ENCODE peak calls at places on chromosomes 16 and 17, in five cellular contexts. One of them, this sample, is unnamed.

GRCh38 chr17:37640016-37640415 is 3.2 kb downstream of the DDX52 start:
- DNase-seq in A549: no peak
- DNase-seq in HepG2: no peak
- DNase-seq in WTC11: no peak
- DNase-seq in GM12878: no peak
- DNase-seq in this sample: no peak

GRCh38 chr17:45896803-45897693 is 2.7 kb downstream of the MAPT start:
- DNase-seq in A549: peak; percentile 49
- DNase-seq in HepG2: no peak
- DNase-seq in WTC11: peak; percentile 54
- DNase-seq in GM12878: no peak
- DNase-seq in this sample: no peak

GRCh38 chr16:78504391-78504945 is 405.0 kb downstream of the WWOX start:
- DNase-seq in A549: no peak
- DNase-seq in HepG2: no peak
- DNase-seq in WTC11: no peak
- DNase-seq in GM12878: no peak
- DNase-seq in this sample: no peak

GRCh38 chr17:16371742-16372141 is 9.1 kb upstream of the UBB start:
- DNase-seq in A549: peak; percentile 82
- DNase-seq in HepG2: no peak
- DNase-seq in WTC11: no peak
- DNase-seq in GM12878: no peak
- DNase-seq in this sample: no peak

GRCh38 chr17:17403899-17404576 is 72.8 kb upstream of the MED9 start:
- DNase-seq in A549: no peak
- DNase-seq in HepG2: no peak
- DNase-seq in WTC11: no peak
- DNase-seq in GM12878: no peak
- DNase-seq in this sample: no peak

GRCh38 chr16:82344157-82344556 is 174.1 kb upstream of the MPHOSPH6 start:
- DNase-seq in A549: no peak
- DNase-seq in HepG2: peak; percentile 26
- DNase-seq in WTC11: peak; percentile 27
- DNase-seq in GM12878: no peak
- DNase-seq in this sample: no peak

GRCh38 chr17:4170639-4171280 is 27.8 kb downstream of the CYB5D2 start:
- DNase-seq in A549: no peak
- DNase-seq in HepG2: no peak
- DNase-seq in WTC11: no peak
- DNase-seq in GM12878: no peak
- DNase-seq in this sample: no peak

GRCh38 chr17:79296290-79296689 is 221.7 kb downstream of the ENGASE start:
- DNase-seq in A549: no peak
- DNase-seq in HepG2: no peak
- DNase-seq in WTC11: no peak
- DNase-seq in GM12878: no peak
- DNase-seq in this sample: no peak

GRCh38 chr17:48051706-48052486 is 3.7 kb downstream of the NFE2L1 start:
- DNase-seq in A549: peak; percentile 52
- DNase-seq in HepG2: peak; percentile 85
- DNase-seq in WTC11: no peak
- DNase-seq in GM12878: no peak
- DNase-seq in this sample: peak; percentile 24

GRCh38 chr17:54948380-54948779 is 20.1 kb downstream of the COX11 start:
- DNase-seq in A549: peak; percentile 36
- DNase-seq in HepG2: peak; percentile 44
- DNase-seq in WTC11: no peak
- DNase-seq in GM12878: no peak
- DNase-seq in this sample: peak; percentile 14

GRCh38 chr17:74603032-74603635 is 11.1 kb upstream of the CD300LD start:
- DNase-seq in A549: no peak
- DNase-seq in HepG2: no peak
- DNase-seq in WTC11: no peak
- DNase-seq in GM12878: no peak
- DNase-seq in this sample: no peak

GRCh38 chr16:72025404-72026114 is 17.0 kb downstream of the DHODH start:
- DNase-seq in A549: no peak
- DNase-seq in HepG2: peak; percentile 36
- DNase-seq in WTC11: no peak
- DNase-seq in GM12878: no peak
- DNase-seq in this sample: no peak

GRCh38 chr17:78785663-78786057 is 3.6 kb upstream of the CYTH1 start:
- DNase-seq in A549: no peak
- DNase-seq in HepG2: peak; percentile 41
- DNase-seq in WTC11: no peak
- DNase-seq in GM12878: no peak
- DNase-seq in this sample: no peak

GRCh38 chr17:13031718-13032350 is 14.0 kb upstream of the ELAC2 start:
- DNase-seq in A549: peak; percentile 71
- DNase-seq in HepG2: peak; percentile 10
- DNase-seq in WTC11: peak; percentile 56
- DNase-seq in GM12878: no peak
- DNase-seq in this sample: peak; percentile 60

DNA sequence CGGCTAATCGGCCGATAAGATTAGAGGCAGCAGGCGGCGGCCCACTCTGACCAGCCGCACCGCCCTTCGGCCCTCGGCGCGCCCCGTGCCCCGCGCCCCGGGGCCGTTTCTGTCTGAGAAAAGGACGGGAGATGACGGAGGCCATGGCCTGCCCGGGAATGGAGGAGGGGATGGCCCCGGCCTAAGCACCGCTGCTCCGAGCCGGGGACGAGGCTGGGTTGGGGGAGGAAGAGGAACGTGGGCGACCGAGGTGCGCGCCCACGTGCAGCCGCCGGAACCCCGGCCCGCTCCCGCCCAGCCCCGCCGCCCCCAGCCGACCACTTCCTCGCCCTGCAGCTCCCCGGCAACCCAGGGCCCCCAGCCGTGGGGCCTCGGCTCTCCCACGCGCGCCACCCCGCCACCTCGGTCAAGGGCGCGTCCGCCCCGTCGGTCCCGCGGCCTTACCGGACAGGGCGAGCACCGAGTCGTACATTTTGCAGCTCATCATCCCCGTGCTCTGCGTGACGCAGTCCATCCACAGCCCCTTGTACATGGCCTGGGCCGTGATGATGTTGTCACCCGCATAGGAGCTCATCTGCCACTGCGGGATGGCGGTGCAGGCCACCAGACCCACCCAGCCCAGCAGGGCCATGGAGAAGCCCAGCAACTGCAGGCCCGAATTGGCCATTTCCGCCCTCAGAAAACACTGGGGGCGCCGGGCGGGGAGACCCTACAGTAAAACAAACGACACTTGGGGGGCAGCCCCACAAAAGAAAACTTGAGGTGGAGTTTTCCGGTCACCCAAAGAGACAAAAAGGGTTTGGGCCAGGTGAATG is 694 bp downstream of the CLDN7 start:
- DNase-seq in A549: no peak
- DNase-seq in HepG2: no peak
- DNase-seq in WTC11: peak; percentile 27
- DNase-seq in GM12878: no peak
- DNase-seq in this sample: peak; percentile 21
- TF ChIP-seq ESRRA in A549: no peak
- TF ChIP-seq ESRRA in HepG2: no peak
- TF ChIP-seq ESRRA in WTC11: no peak
- TF ChIP-seq ESRRA in GM12878: no peak
- TF ChIP-seq ESRRA in this sample: no peak

GRCh38 chr16:11232852-11233726 is 22.9 kb downstream of the SOCS1 start:
- DNase-seq in A549: no peak
- DNase-seq in HepG2: no peak
- DNase-seq in WTC11: peak; percentile 56
- DNase-seq in GM12878: no peak
- DNase-seq in this sample: peak; percentile 78

GRCh38 chr16:11235703-11235991 is 20.4 kb downstream of the SOCS1 start:
- DNase-seq in A549: no peak
- DNase-seq in HepG2: peak; percentile 81
- DNase-seq in WTC11: no peak
- DNase-seq in GM12878: no peak
- DNase-seq in this sample: no peak

GRCh38 chr16:11232302-11232851 is 23.6 kb downstream of the SOCS1 start:
- DNase-seq in A549: no peak
- DNase-seq in HepG2: no peak
- DNase-seq in WTC11: no peak
- DNase-seq in GM12878: no peak
- DNase-seq in this sample: no peak

GRCh38 chr16:11234884-11235702 is 20.9 kb downstream of the SOCS1 start:
- DNase-seq in A549: no peak
- DNase-seq in HepG2: no peak
- DNase-seq in WTC11: no peak
- DNase-seq in GM12878: no peak
- DNase-seq in this sample: peak; percentile 41

DNA sequence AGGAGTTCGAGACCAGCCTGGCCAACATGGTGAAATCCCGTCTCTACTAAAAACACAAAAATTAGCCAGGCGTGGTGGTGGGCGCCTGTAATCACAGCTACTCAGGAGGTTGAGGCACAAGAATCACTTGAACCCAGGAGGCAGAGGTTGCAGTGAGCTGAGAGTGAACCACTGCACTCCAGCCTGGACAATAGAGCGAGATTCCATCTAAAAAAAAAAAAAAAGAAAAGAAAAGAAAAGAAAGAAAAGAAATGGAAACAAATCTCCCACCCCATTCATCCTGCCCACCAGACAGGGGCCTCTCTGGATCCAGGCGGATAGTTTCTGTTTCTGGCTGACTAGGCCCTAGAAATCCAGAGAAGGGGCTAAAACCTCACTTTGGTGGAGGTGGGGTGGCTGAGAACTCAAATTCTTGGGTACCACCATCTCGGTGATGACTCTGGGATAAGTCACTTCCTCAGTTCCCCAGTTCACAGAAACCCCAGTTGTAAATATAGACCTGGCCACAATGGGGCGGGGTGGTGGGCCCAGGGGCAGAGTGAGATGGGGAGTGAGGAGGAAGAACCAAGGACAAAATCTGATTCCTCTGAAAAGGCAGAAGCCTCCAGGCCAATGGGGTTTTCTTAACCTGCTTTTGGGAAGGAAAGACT is 22.2 kb downstream of the SOCS1 start:
- DNase-seq in A549: no peak
- DNase-seq in HepG2: no peak
- DNase-seq in WTC11: peak; percentile 40
- DNase-seq in GM12878: no peak
- DNase-seq in this sample: peak; percentile 63
- TF ChIP-seq ESRRA in A549: no peak
- TF ChIP-seq ESRRA in HepG2: no peak
- TF ChIP-seq ESRRA in WTC11: no peak
- TF ChIP-seq ESRRA in GM12878: no peak
- TF ChIP-seq ESRRA in this sample: no peak

GRCh38 chr17:14903810-14904209 is 361.3 kb downstream of the PMP22 start:
- DNase-seq in A549: no peak
- DNase-seq in HepG2: no peak
- DNase-seq in WTC11: no peak
- DNase-seq in GM12878: no peak
- DNase-seq in this sample: no peak

GRCh38 chr17:14901376-14901775 is 363.8 kb downstream of the PMP22 start:
- DNase-seq in A549: no peak
- DNase-seq in HepG2: no peak
- DNase-seq in WTC11: no peak
- DNase-seq in GM12878: no peak
- DNase-seq in this sample: no peak

GRCh38 chr17:14902803-14903202 is 362.3 kb downstream of the PMP22 start:
- DNase-seq in A549: no peak
- DNase-seq in HepG2: no peak
- DNase-seq in WTC11: no peak
- DNase-seq in GM12878: no peak
- DNase-seq in this sample: no peak

GRCh38 chr17:14904406-14904805 is 360.7 kb downstream of the PMP22 start:
- DNase-seq in A549: no peak
- DNase-seq in HepG2: no peak
- DNase-seq in WTC11: no peak
- DNase-seq in GM12878: no peak
- DNase-seq in this sample: no peak
- TF ChIP-seq ESRRA in A549: no peak
- TF ChIP-seq ESRRA in HepG2: no peak
- TF ChIP-seq ESRRA in WTC11: no peak
- TF ChIP-seq ESRRA in GM12878: no peak
- TF ChIP-seq ESRRA in this sample: no peak

GRCh38 chr16:86619263-86619935 is 41.0 kb downstream of the FOXL1 start:
- DNase-seq in A549: peak; percentile 38
- DNase-seq in HepG2: no peak
- DNase-seq in WTC11: peak; percentile 54
- DNase-seq in GM12878: no peak
- DNase-seq in this sample: peak; percentile 61
- TF ChIP-seq ESRRA in A549: no peak
- TF ChIP-seq ESRRA in HepG2: no peak
- TF ChIP-seq ESRRA in WTC11: no peak
- TF ChIP-seq ESRRA in GM12878: no peak
- TF ChIP-seq ESRRA in this sample: no peak

GRCh38 chr17:75771334-75772281 is 6.6 kb upstream of the GALK1 start:
- DNase-seq in A549: no peak
- DNase-seq in HepG2: peak; percentile 56
- DNase-seq in WTC11: no peak
- DNase-seq in GM12878: no peak
- DNase-seq in this sample: no peak

GRCh38 chr17:75774471-75774987 is 9.5 kb upstream of the GALK1 start:
- DNase-seq in A549: no peak
- DNase-seq in HepG2: no peak
- DNase-seq in WTC11: no peak
- DNase-seq in GM12878: no peak
- DNase-seq in this sample: no peak

GRCh38 chr17:75773808-75774470 is 8.9 kb upstream of the GALK1 start:
- DNase-seq in A549: no peak
- DNase-seq in HepG2: no peak
- DNase-seq in WTC11: peak; percentile 69
- DNase-seq in GM12878: no peak
- DNase-seq in this sample: no peak

GRCh38 chr17:75774988-75775668 is 9.5 kb upstream of the UNK start:
- DNase-seq in A549: no peak
- DNase-seq in HepG2: no peak
- DNase-seq in WTC11: no peak
- DNase-seq in GM12878: no peak
- DNase-seq in this sample: no peak

GRCh38 chr17:75773121-75773807 is 8.3 kb upstream of the GALK1 start:
- DNase-seq in A549: no peak
- DNase-seq in HepG2: no peak
- DNase-seq in WTC11: no peak
- DNase-seq in GM12878: no peak
- DNase-seq in this sample: no peak
- TF ChIP-seq ESRRA in A549: no peak
- TF ChIP-seq ESRRA in HepG2: no peak
- TF ChIP-seq ESRRA in WTC11: no peak
- TF ChIP-seq ESRRA in GM12878: no peak
- TF ChIP-seq ESRRA in this sample: no peak